ENCODE peak calls at places on chromosome 19, in four cellular contexts. P is neuronal stem cell, H is progenitor cell of endocrine pancreas, K is kidney glomerular epithelial cell. G is an unnamed sample.

GRCh38 chr19:40799558-40800338 is 757 bp downstream of the EGLN2 start:
- DNase-seq in P (no peak), H (no peak), K (no peak), G (no peak)

GRCh38 chr19:9917322-9917721 is 19.0 kb downstream of the OLFM2 start:
- DNase-seq in P (no peak), H (no peak), K (peak; percentile 7), G (no peak)

GRCh38 chr19:28633223-28634030 is 579.5 kb downstream of the UQCRFS1 start:
- DNase-seq in P (peak; percentile 63), H (peak; percentile 54), K (peak; percentile 75), G (no peak)

GRCh38 chr19:18769989-18770528 is 21.0 kb downstream of the COMP start:
- DNase-seq in P (no peak), H (no peak), K (no peak), G (no peak)

GRCh38 chr19:44570984-44571684 is 41.7 kb upstream of the CEACAM20 start:
- DNase-seq in P (peak; percentile 70), H (peak; percentile 60), K (peak; percentile 75), G (peak; percentile 9)

GRCh38 chr19:47766670-47767069 is 11.8 kb upstream of the SELENOW start:
- DNase-seq in P (no peak), H (no peak), K (no peak), G (no peak)

GRCh38 chr19:21264891-21265290 is 64.3 kb downstream of the ZNF708 start:
- DNase-seq in P (no peak), H (no peak), K (no peak), G (no peak)

GRCh38 chr19:30606114-30607050 is 234.2 kb downstream of the ZNF536 start:
- DNase-seq in P (no peak), H (no peak), K (no peak), G (no peak)

GRCh38 chr19:21482863-21483276 is 22.5 kb upstream of the ZNF429 start:
- DNase-seq in P (no peak), H (no peak), K (peak; percentile 22), G (no peak)

GRCh38 chr19:13092608-13093260 is 9.9 kb downstream of the LYL1 start:
- DNase-seq in P (no peak), H (no peak), K (no peak), G (no peak)

GRCh38 chr19:44575116-44575700 is 38.2 kb upstream of the IGSF23 start:
- DNase-seq in P (no peak), H (no peak), K (no peak), G (no peak)

GRCh38 chr19:13398780-13399726 is 107.2 kb downstream of the CACNA1A start:
- DNase-seq in P (no peak), H (no peak), K (peak; percentile 93), G (no peak)

GRCh38 chr19:862529-863304 is 3.3 kb downstream of the CFD start:
- DNase-seq in P (peak; percentile 57), H (no peak), K (no peak), G (no peak)

GRCh38 chr19:46840157-46840942 is 10.3 kb downstream of the AP2S1 start:
- DNase-seq in P (peak; percentile 71), H (no peak), K (peak; percentile 15), G (no peak)

GRCh38 chr19:46839752-46840151 is 10.9 kb downstream of the AP2S1 start:
- DNase-seq in P (no peak), H (no peak), K (no peak), G (no peak)

GRCh38 chr19:6935069-6935468 is 47.7 kb downstream of the ADGRE1 start:
- DNase-seq in P (no peak), H (no peak), K (no peak), G (no peak)

GRCh38 chr19:51742736-51743288 is 8.9 kb downstream of the FPR1 start:
- DNase-seq in P (no peak), H (no peak), K (peak; percentile 28), G (no peak)

GRCh38 chr19:18495204-18495911 is 26.5 kb downstream of the ELL start:
- DNase-seq in P (no peak), H (no peak), K (no peak), G (no peak)

GRCh38 chr19:33207903-33208302 is 13.8 kb downstream of the LRP3 start:
- DNase-seq in P (no peak), H (no peak), K (no peak), G (no peak)

GRCh38 chr19:7483720-7484201 is 5.1 kb downstream of the PEX11G start:
- DNase-seq in P (no peak), H (no peak), K (no peak), G (no peak)

GRCh38 chr19:38932425-38933179 is 1.9 kb downstream of the MRPS12 start:
- DNase-seq in P (no peak), H (no peak), K (no peak), G (peak; percentile 4)

GRCh38 chr19:3964256-3965194 is 6.4 kb downstream of the DAPK3 start:
- DNase-seq in P (no peak), H (no peak), K (no peak), G (no peak)

GRCh38 chr19:5967571-5967970 is 10.4 kb downstream of the RANBP3 start:
- DNase-seq in P (no peak), H (no peak), K (no peak), G (no peak)

GRCh38 chr19:6423499-6424189 is 967 bp downstream of the KHSRP start:
- DNase-seq in P (no peak), H (no peak), K (peak; percentile 28), G (no peak)

GRCh38 chr19:14432817-14433453 is at the start of gene PKN1:
- DNase-seq in P (peak; percentile 67), H (peak; percentile 64), K (no peak), G (no peak)

GRCh38 chr19:2461751-2462634 is 5.2 kb upstream of the LMNB2 start:
- DNase-seq in P (peak; percentile 56), H (no peak), K (peak; percentile 9), G (no peak)

GRCh38 chr19:48290923-48291700 is 21.2 kb downstream of the ZNF114 start:
- DNase-seq in P (peak; percentile 79), H (peak; percentile 76), K (peak; percentile 69), G (no peak)

GRCh38 chr19:46607441-46607841 is 6.3 kb downstream of the CALM3 start:
- DNase-seq in P (no peak), H (no peak), K (no peak), G (no peak)

GRCh38 chr19:42281175-42282035 is 12.4 kb downstream of the CIC start:
- DNase-seq in P (peak; percentile 39), H (no peak), K (peak; percentile 26), G (no peak)

GRCh38 chr19:52637718-52638585 is at the start of gene ZNF83:
- DNase-seq in P (peak; percentile 96), H (peak; percentile 98), K (peak; percentile 86), G (peak; percentile 56)

GRCh38 chr19:45901432-45901903 is 945 bp downstream of the MYPOP start:
- DNase-seq in P (no peak), H (no peak), K (no peak), G (peak; percentile 32)

GRCh38 chr19:46616631-46617322 is 8.1 kb downstream of the PTGIR start:
- DNase-seq in P (no peak), H (no peak), K (no peak), G (peak; percentile 40)

GRCh38 chr19:18594824-18595373 is 6.3 kb downstream of the REX1BD start:
- DNase-seq in P (no peak), H (no peak), K (no peak), G (no peak)